ENCODE peak calls at places on chromosome 7, in four cellular contexts. F, R, Z and L are unnamed samples.

GRCh38 chr7:38215115-38215514 is 37.1 kb downstream of the STARD3NL start:
- DNase-seq in F (no peak), R (no peak), Z (no peak), L (no peak)

GRCh38 chr7:118057404-118057803 is 126.6 kb upstream of the LSM8 start:
- DNase-seq in R (no peak), F (no peak), Z (no peak), L (no peak)

GRCh38 chr7:84532196-84532595 is 337.6 kb upstream of the SEMA3A start:
- DNase-seq in R (no peak), F (no peak), Z (no peak), L (no peak)

GRCh38 chr7:20330797-20331230 is at the start of gene ITGB8:
- DNase-seq in R (peak), F (no peak), Z (no peak), L (no peak)

GRCh38 chr7:125061776-125062397 is 132.3 kb upstream of the POT1 start:
- DNase-seq in Z (no peak), F (no peak), R (no peak), L (peak)

GRCh38 chr7:67711706-67712105 is 715.1 kb downstream of the TYW1 start:
- DNase-seq in R (no peak), Z (no peak), F (no peak), L (no peak)

GRCh38 chr7:80907141-80907601 is 11.7 kb downstream of the SEMA3C start:
- DNase-seq in F (no peak), R (no peak), Z (no peak), L (no peak)

GRCh38 chr7:24328050-24328449 is 44.1 kb downstream of the NPY start:
- DNase-seq in F (no peak), Z (no peak), R (no peak), L (no peak)

GRCh38 chr7:89316584-89316983 is 521.0 kb upstream of the TEX47 start:
- DNase-seq in F (no peak), Z (no peak), R (no peak), L (no peak)

GRCh38 chr7:18861514-18861913 is 255.9 kb downstream of the TWIST1 start:
- DNase-seq in Z (no peak), R (no peak), F (peak), L (peak)

GRCh38 chr7:20385121-20385520 is 54.4 kb downstream of the ITGB8 start:
- DNase-seq in Z (no peak), R (no peak), F (no peak), L (no peak)

GRCh38 chr7:149140784-149141183 is 6.5 kb upstream of the ZNF398 start:
- DNase-seq in R (no peak), Z (no peak), F (no peak), L (no peak)

DNA sequence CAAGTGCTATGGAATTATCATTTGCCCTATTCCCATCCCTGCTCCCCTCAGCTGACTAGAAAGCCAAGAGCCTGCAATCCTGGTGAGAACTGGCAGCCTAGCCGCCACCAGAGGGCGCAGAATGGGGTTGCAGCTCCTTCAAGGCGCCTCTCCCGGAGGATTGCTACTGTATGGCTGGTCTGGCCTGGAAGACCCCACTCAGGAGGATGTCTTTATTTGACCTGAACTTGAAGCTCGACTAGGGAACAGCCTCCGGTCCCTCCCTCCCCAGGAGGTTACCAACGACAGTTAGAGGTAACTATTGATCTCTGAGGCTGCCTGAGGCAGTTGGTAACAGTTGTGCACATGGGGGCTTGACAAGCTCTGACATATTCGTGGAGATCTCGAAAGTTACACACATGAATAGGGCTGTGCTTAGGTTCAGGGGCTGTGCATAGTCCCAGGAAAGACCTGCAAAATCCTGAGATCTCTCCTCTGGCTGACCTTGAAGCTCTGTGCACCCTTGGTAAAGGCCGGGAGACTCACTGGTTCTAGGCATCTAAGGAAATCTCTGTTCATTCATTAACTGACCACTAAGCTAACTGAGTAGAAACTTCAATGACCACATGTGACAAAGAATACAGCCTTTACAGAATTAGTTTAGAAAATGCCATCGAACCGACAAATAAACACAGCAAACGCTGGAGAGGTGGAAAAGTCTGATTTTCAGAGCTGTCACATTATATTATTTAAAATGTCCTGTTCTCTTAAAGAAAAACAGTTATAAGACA is 65.7 kb downstream of the TSPAN12 start:
- DNase-seq in Z (peak), F (peak), R (peak), L (peak)
- TF ChIP-seq CTCF in Z (peak), F (peak), R (peak), L (peak)

GRCh38 chr7:26195182-26195581 is 5.4 kb downstream of the HNRNPA2B1 start:
- DNase-seq in R (no peak), F (no peak), Z (no peak), L (no peak)
- TF ChIP-seq CTCF in R (no peak), F (no peak), Z (no peak), L (no peak)

DNA sequence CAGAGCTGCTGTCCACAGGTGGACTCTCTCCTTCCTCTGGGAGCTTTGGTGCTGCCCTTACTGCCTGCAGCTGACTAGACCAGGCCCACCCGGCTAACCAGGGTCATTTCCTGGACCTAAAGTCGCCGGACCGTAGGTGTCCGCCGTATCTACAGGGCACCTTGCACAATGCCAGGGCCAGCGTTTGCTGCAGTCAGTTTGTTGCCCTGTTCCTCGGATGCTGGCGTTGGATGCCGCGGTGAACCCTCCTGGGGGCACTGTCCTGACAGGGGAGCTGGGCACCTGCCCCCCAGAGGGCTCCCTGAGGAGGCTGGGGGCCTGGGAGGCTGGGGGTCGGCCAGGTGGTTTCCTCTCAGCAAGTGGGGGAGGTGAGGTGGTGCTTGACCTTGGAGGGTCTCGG is 96.6 kb downstream of the UNCX start:
- DNase-seq in Z (no peak), F (no peak), R (no peak), L (no peak)
- TF ChIP-seq CTCF in Z (no peak), F (no peak), R (no peak), L (no peak)

DNA sequence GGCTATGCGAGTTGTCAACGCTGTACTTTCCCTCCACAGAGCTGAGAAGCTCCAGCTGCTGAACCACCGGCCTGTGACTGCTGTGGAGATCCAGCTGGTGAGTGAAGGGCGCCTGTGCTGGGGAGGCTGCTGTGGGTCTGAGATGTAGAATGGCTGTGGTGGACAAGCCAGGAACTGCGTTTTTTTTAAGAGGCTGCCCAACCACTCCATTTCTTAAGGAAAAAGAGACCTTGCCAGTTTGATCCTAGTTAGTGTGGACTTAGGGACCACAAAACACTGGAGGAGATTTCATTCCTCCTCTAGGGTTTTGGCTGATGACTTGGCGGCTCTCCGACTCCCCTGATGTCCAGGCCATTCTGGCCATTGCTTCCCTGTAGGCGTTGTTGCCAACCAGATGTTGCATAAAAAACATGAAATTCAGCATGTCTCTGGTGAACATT is 30.8 kb downstream of the CRCP start:
- DNase-seq in F (no peak), R (no peak), Z (no peak), L (no peak)
- TF ChIP-seq CTCF in F (no peak), R (no peak), Z (no peak), L (no peak)

DNA sequence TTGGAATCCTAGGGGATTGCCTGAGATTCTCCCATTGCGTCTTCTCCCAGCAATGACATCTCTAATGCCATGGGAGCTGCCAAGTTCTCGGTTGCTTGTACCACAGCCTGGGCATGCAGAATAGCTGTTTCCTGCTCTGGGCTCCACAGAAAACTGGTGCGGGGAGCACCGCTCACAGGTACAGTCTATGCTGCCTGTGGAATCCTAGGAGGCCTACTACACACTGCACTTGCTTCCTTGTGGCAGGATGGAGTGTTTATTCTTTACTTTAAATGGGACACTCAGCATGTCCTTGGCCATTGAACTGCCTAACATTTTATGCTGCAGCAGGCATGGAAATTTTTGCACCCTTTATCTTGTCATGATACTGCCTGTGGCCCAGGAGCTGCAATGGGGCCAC is 378.8 kb upstream of the SHH start:
- DNase-seq in R (no peak), Z (no peak), F (no peak), L (no peak)
- TF ChIP-seq CTCF in R (no peak), Z (no peak), F (no peak), L (no peak)

DNA sequence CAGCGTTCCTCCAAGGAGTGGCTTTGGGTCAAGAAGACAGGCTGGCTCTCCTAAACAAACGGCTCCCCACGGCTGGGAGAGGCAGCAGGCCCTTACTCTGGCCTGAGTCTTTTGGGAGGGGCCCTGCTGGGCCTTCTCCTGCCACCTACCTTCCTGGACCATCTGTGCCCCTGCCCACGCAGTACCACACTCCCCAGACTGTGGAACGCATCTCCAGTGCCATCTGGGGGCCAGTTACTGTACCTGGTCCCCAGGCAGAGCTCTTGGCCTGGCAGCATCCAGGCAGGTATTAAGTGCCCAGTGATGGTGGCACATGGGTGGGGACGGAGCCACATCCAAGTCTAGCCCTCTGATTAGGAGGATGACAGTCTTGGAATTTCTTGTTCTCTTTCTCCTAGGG is 14.4 kb downstream of the ALKBH4 start:
- DNase-seq in Z (no peak), F (no peak), R (no peak), L (peak)
- TF ChIP-seq CTCF in Z (peak), F (peak), R (no peak), L (peak)

DNA sequence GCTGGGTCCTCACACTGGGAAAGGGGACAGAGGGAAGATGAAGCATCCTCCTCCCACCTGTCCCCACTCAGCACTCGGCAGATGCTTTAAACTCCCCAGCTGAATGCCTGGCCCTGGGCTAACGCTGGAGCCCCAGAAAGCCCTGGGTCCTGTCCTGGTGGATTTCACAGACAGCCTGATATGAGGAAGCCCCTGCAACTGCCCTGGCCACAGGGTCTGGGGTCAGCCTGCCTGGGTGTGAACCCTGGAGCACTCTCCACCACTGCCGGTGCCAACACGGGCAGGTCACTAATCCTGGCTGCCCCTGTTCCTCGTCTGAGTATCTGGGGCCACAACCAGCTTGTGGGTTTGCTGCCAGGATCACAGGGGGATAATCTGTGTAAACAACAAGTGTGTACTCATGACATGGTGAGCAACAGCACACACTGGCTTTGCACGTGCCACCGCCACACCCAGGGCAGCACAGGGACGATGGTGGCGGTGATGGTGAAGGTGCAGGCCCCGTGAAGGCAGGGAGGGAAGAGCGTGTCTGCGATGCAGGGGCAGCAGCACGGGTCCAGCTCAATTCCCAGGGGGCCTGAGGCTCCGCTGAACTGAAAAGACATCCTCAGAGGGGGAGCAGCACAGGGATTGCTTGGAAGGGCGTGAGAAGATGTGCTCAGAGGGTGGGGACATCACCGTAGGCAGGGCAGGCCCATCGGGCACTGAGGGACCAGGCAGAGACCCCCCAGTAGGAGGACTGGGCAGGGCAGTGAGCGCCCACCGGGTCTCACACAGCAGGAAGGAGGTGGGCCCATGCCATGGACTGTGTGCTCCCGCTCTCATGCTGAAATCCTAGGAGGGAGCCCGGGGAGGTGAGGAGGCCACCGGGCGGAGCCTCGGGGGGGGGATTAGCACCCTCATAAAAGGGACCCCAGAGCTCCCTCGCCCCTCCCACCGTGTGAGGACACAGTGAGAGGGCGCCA is 238.7 kb downstream of the MAD1L1 start:
- DNase-seq in F (no peak), R (peak), Z (no peak), L (no peak)
- TF ChIP-seq CTCF in F (no peak), R (no peak), Z (no peak), L (no peak)

GRCh38 chr7:96321041-96321669 is 743 bp downstream of the SLC25A13 start:
- DNase-seq in Z (peak), F (no peak), R (peak), L (peak)

GRCh38 chr7:96321670-96322372 is at the start of gene SLC25A13:
- DNase-seq in Z (peak), R (peak), F (peak), L (peak)

GRCh38 chr7:96319444-96319843 is 2.5 kb downstream of the SLC25A13 start:
- DNase-seq in Z (no peak), F (no peak), R (no peak), L (no peak)

GRCh38 chr7:96322373-96322695 is 436 bp upstream of the SLC25A13 start:
- DNase-seq in R (no peak), Z (no peak), F (no peak), L (no peak)

GRCh38 chr7:96320437-96320836 is 1.5 kb downstream of the SLC25A13 start:
- DNase-seq in F (peak), Z (no peak), R (no peak), L (peak)
- TF ChIP-seq CTCF in F (no peak), Z (no peak), R (no peak), L (no peak)

GRCh38 chr7:55272328-55272727 is 92.8 kb upstream of the LANCL2 start:
- DNase-seq in Z (no peak), R (no peak), F (no peak), L (no peak)

GRCh38 chr7:55274156-55274555 is 91.0 kb upstream of the LANCL2 start:
- DNase-seq in R (no peak), Z (no peak), F (no peak), L (no peak)

GRCh38 chr7:55271661-55272060 is 93.5 kb upstream of the LANCL2 start:
- DNase-seq in F (no peak), Z (no peak), R (no peak), L (no peak)

GRCh38 chr7:55273186-55273980 is 91.8 kb upstream of the LANCL2 start:
- DNase-seq in R (no peak), F (no peak), Z (no peak), L (no peak)

GRCh38 chr7:55271069-55271468 is 94.1 kb upstream of the LANCL2 start:
- DNase-seq in Z (no peak), R (no peak), F (no peak), L (no peak)
- TF ChIP-seq CTCF in Z (peak), R (no peak), F (peak), L (no peak)

GRCh38 chr7:77349141-77349540 is 67.0 kb downstream of the GSAP start:
- DNase-seq in Z (no peak), F (no peak), R (no peak), L (no peak)
- TF ChIP-seq CTCF in Z (no peak), F (no peak), R (no peak), L (no peak)